ENCODE peak calls at places on chromosomes 4 and X, in seven cellular contexts. T, K, G, B, H, O and C are unnamed samples.

GRCh38 chr4:153023692-153024394 is 87.7 kb downstream of the FHDC1 start:
- DNase-seq in T (peak), K (no peak), G (no peak), B (no peak), H (no peak), O (no peak), C (no peak)

GRCh38 chrX:87578978-87579377 is 61.4 kb downstream of the KLHL4 start:
- DNase-seq in T (no peak), K (no peak), G (no peak), B (no peak), H (no peak), O (no peak), C (no peak)

GRCh38 chr4:2721586-2721985 is 34.5 kb downstream of the TNIP2 start:
- DNase-seq in T (no peak), K (no peak), G (peak), B (peak), H (no peak), O (no peak), C (no peak)

GRCh38 chr4:2714071-2714770 is 41.9 kb downstream of the TNIP2 start:
- DNase-seq in T (no peak), K (no peak), G (peak), B (peak), H (no peak), O (no peak), C (no peak)

GRCh38 chr4:6926081-6926480 is 16.5 kb downstream of the TBC1D14 start:
- DNase-seq in T (no peak), K (no peak), G (no peak), B (no peak), H (no peak), O (no peak), C (no peak)

GRCh38 chrX:31423575-31424284 is 351.9 kb upstream of the FTHL17 start:
- DNase-seq in T (peak), K (peak), G (no peak), B (no peak), H (no peak), O (peak), C (no peak)

GRCh38 chrX:136999021-136999420 is 34.8 kb downstream of the GPR101 start:
- DNase-seq in T (no peak), K (no peak), G (no peak), B (no peak), H (no peak), O (no peak), C (peak)

GRCh38 chr4:168560184-168560834 is 63.5 kb downstream of the PALLD start:
- DNase-seq in T (no peak), K (no peak), G (no peak), B (no peak), H (no peak), O (no peak), C (no peak)

GRCh38 chr4:37453004-37453360 is 208.4 kb downstream of the NWD2 start:
- DNase-seq in T (peak), K (no peak), G (no peak), B (no peak), H (no peak), O (peak), C (peak)

GRCh38 chr4:37454263-37454800 is 209.8 kb downstream of the NWD2 start:
- DNase-seq in T (no peak), K (no peak), G (no peak), B (no peak), H (no peak), O (no peak), C (no peak)

GRCh38 chr4:37455301-37456062 is 210.9 kb downstream of the NWD2 start:
- DNase-seq in T (no peak), K (no peak), G (no peak), B (no peak), H (no peak), O (no peak), C (no peak)

GRCh38 chr4:37451646-37452045 is 207.1 kb downstream of the NWD2 start:
- DNase-seq in T (no peak), K (no peak), G (no peak), B (no peak), H (no peak), O (no peak), C (no peak)

GRCh38 chr4:37453361-37454262 is 209.1 kb downstream of the NWD2 start:
- DNase-seq in T (no peak), K (no peak), G (peak), B (peak), H (no peak), O (peak), C (no peak)
- TF ChIP-seq POLR2A in T (no peak), K (no peak), G (no peak), B (no peak), H (no peak), O (no peak), C (no peak)

GRCh38 chr4:81470456-81471327 is 1.0 kb downstream of the RASGEF1B start:
- DNase-seq in T (peak), K (peak), G (peak), B (peak), H (no peak), O (peak), C (no peak)
- TF ChIP-seq POLR2A in T (peak), K (peak), G (no peak), B (no peak), H (no peak), O (no peak), C (no peak)

GRCh38 chrX:129908636-129909035 is 2.7 kb downstream of the UTP14A start:
- DNase-seq in T (no peak), K (no peak), G (no peak), B (no peak), H (no peak), O (no peak), C (no peak)

GRCh38 chrX:129900054-129900453 is 5.9 kb upstream of the UTP14A start:
- DNase-seq in T (no peak), K (no peak), G (no peak), B (no peak), H (no peak), O (no peak), C (no peak)

DNA sequence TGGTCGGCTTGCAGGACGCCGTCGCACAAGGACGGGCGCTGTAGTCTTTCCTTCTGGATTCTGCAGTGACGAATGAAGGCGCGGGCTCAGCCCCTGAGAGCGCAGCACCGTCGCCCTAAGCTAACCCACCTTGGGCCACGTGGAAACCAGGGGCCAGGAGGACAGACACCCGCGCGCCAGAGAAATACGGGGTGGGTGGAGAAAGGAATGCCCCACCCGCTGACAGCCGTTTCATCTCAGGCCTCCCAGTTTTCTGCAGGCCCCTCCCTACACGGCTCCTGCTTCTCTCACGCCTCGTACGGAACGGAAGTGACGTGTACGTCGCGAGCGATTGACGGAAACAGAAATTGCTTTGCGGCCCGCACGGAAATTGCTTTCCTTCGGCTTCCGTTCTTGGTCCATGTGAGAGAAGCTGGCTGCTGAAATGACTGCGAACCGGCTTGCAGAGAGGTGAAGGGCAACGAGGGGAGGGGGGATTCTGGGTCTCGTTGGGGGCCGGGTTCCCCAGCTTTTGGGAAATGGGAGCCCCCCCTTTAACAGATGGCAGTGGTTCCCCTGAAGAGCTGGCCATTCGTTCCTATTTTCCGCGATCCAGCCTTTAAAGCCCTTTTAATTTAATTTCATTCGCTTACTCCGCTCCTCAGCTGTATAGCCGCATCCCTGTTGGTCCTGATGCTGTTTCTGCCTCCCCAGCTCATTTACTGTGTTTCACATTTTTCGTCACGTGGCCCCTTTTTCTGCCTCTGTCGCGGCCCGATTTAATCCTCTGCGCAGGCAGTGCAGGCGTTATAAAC is at the start of gene UTP14A:
- DNase-seq in T (peak), K (peak), G (peak), B (peak), H (peak), O (peak), C (peak)
- TF ChIP-seq POLR2A in T (peak), K (peak), G (no peak), B (no peak), H (no peak), O (peak), C (peak)

GRCh38 chr4:98586231-98586630 is 72.2 kb downstream of the TSPAN5 start:
- DNase-seq in T (no peak), K (no peak), G (no peak), B (no peak), H (no peak), O (no peak), C (no peak)
- TF ChIP-seq POLR2A in T (no peak), K (no peak), G (no peak), B (no peak), H (no peak), O (no peak), C (no peak)

DNA sequence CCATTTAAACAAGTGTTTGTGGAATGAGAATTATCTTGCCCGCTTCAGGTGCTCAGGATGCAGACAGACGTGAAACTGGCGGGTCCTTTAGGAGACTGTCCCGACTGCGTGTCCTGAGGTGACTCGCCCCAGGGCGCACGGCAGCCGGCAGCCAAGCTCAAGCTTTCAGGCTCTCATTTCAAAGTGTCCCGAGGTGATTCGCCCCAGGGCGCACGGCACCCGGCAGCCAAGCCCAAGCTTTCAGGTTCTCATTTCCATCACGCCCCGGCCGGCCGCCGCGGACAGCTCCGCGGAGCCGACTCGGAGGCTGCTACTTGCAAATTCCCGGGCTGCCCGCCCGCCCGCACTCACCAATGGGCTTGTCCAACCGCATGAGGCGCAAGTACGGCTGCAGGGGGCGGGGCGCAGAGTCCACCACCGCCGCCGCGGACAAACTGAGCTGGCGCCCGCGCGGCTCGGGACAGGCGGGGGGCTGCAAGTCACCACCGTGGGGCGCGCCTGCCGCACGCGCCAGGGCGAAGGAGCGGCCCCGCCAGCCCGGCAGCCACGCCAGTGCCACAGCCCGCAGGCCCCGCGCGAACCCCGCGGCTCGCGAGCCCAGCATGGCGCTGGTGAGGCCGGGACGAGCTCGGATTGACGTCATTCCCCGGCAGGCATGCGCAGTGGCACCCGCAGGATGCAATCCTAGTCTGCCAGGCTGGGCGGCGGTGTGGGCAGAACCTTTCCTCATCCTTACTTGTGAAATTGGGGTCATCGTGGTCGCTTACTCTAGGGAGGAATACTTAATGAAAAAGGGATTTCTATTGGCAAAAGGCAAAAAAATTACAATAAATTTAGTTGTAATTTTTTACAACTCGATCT is at the start of gene COQ2:
- DNase-seq in T (peak), K (peak), G (peak), B (peak), H (peak), O (peak), C (peak)
- TF ChIP-seq POLR2A in T (peak), K (peak), G (peak), B (no peak), H (no peak), O (peak), C (peak)

DNA sequence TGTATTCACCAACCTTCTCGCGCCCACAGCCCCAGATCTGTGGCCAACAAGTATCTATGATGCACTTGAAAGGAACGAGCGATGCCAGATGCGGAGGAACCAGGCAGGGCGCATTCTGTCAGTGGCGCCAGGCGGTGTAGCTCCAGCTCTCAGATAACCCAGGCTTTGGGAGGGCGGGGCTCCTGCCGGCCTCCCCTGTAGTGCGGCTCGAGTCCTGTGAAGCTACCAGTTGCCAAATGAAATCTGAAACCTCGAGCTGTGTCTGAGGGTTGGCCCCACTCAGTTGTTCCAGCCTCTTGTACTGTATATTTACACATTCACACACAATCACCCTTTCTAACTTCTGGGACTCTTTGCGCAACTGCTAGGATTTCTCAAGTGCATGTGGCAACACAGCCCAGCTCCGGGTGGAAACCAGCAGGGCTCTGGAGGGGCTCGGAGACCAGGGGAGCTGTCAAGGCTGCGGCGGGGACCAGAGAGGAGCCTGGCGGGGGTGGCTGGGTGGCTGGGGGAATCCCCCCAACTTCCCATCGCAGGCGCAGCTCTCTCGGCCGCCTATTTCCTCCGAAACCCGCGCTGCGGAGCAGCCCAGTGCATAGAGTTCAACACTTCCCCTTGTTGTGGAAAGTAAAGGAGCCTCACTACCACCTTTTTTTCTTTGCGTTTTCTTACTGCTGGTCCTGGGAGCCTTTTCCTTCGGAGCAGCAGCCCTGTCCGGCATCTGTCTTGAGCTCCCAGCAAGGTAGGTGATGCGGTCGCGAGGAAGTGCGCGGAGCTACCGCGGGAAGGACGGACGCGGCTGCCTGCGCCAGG is at the start of gene ARHGAP24:
- DNase-seq in T (peak), K (peak), G (peak), B (peak), H (peak), O (peak), C (peak)
- TF ChIP-seq POLR2A in T (no peak), K (no peak), G (no peak), B (peak), H (no peak), O (peak), C (no peak)

DNA sequence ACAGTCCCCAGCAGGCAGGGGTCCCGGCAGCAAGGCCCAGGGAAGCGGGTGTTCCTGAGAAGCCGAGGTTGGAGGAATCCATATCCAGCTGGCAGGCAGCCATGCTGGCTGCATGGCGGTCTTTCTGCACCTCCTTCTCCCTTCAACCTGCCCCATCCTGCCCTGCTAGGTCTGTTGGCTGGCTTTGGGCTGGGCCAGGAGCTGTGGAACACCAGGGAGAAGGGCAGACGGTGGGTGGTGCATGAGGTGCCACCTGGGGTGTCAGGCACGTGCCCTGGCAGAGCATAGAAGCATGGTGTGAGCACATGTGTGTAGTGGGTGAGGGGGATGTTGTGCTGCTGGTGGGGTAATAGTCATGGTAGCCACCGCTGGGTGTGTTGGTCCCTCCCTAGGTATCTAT is 150.1 kb downstream of the PJA1 start:
- DNase-seq in T (no peak), K (no peak), G (no peak), B (no peak), H (peak), O (no peak), C (no peak)
- TF ChIP-seq POLR2A in T (no peak), K (no peak), G (no peak), B (no peak), H (no peak), O (no peak), C (no peak)